ENCODE peak calls at places on chromosome X, in ten cellular contexts. D, R, G, A, B, X, C, Z, L and W are unnamed samples.

GRCh38 chrX:43741843-43742573 is 85.9 kb downstream of the MAOA start:
- DNase-seq in D (no peak), X (peak), R (no peak), C (no peak), L (no peak), A (no peak), G (no peak), Z (peak), B (no peak), W (no peak)

GRCh38 chrX:41661366-41662095 is 27.2 kb upstream of the GPR34 start:
- DNase-seq in L (no peak), X (peak), A (no peak), B (no peak), G (no peak), Z (peak), D (no peak), R (no peak), C (peak), W (no peak)

GRCh38 chrX:47587091-47587891 is 5.1 kb downstream of the TIMP1 start:
- DNase-seq in Z (no peak), G (no peak), L (no peak), R (no peak), A (no peak), D (no peak), X (peak), C (no peak), B (no peak), W (no peak)

GRCh38 chrX:109840585-109840984 is 107.5 kb upstream of the ACSL4 start:
- DNase-seq in G (no peak), B (peak), D (no peak), R (no peak), A (no peak), L (peak), C (no peak), X (peak), Z (peak), W (peak)

GRCh38 chrX:131405497-131405896 is 116.4 kb upstream of the IGSF1 start:
- DNase-seq in R (no peak), G (no peak), A (no peak), C (no peak), Z (no peak), B (peak), D (no peak), X (no peak), L (no peak), W (no peak)

GRCh38 chrX:17922303-17922702 is 61.2 kb upstream of the RAI2 start:
- DNase-seq in A (no peak), R (no peak), G (no peak), D (no peak), L (no peak), B (no peak), C (no peak), Z (no peak), X (no peak), W (no peak)

GRCh38 chrX:47645530-47645929 is 4.8 kb downstream of the ELK1 start:
- DNase-seq in B (no peak), Z (peak), A (no peak), X (no peak), D (no peak), G (no peak), R (no peak), C (no peak), L (no peak), W (no peak)

GRCh38 chrX:2614911-2615310 is 76.2 kb upstream of the CD99 start:
- DNase-seq in C (no peak), G (no peak), A (no peak), B (peak), R (no peak), D (no peak), X (peak), L (peak), Z (peak), W (peak)

GRCh38 chrX:36684053-36684452 is 324.1 kb upstream of the FAM47C start:
- DNase-seq in D (no peak), G (no peak), B (peak), X (no peak), A (no peak), Z (no peak), C (no peak), R (no peak), L (no peak), W (no peak)

GRCh38 chrX:150207733-150208132 is 155.4 kb upstream of the MAMLD1 start:
- DNase-seq in G (no peak), L (no peak), A (no peak), X (no peak), R (no peak), C (no peak), Z (no peak), D (no peak), B (no peak), W (no peak)

GRCh38 chrX:9466711-9467110 is 1.9 kb downstream of the TBL1X start:
- DNase-seq in R (no peak), D (no peak), X (peak), Z (no peak), C (no peak), A (no peak), B (no peak), G (no peak), L (no peak), W (no peak)

GRCh38 chrX:101904996-101905395 is 26.8 kb downstream of the ZMAT1 start:
- DNase-seq in Z (no peak), R (no peak), A (no peak), D (no peak), G (no peak), L (no peak), X (no peak), B (no peak), C (no peak), W (no peak)

GRCh38 chrX:111869639-111870034 is 6.3 kb upstream of the TRPC5OS start:
- DNase-seq in X (peak), L (peak), D (no peak), Z (peak), G (no peak), A (no peak), R (no peak), C (peak), B (peak), W (peak)

GRCh38 chrX:6777211-6778002 is 242.5 kb upstream of the VCX3A start:
- DNase-seq in L (no peak), B (no peak), C (no peak), A (no peak), Z (no peak), D (no peak), G (no peak), R (no peak), X (no peak), W (no peak)

GRCh38 chrX:130778773-130779172 is 124.2 kb downstream of the ENOX2 start:
- DNase-seq in G (no peak), A (no peak), D (no peak), Z (no peak), C (no peak), R (no peak), X (peak), L (no peak), B (no peak), W (no peak)

GRCh38 chrX:68703369-68703768 is 55.9 kb downstream of the STARD8 start:
- DNase-seq in D (peak), L (no peak), R (peak), A (no peak), X (no peak), G (no peak), C (no peak), B (peak), Z (no peak), W (no peak)

GRCh38 chrX:18075603-18076002 is 145.1 kb downstream of the BEND2 start:
- DNase-seq in R (no peak), L (no peak), Z (no peak), C (no peak), A (no peak), X (no peak), D (no peak), G (no peak), B (peak), W (no peak)

GRCh38 chrX:12245650-12246645 is 107.7 kb downstream of the FRMPD4 start:
- DNase-seq in Z (peak), G (no peak), C (no peak), R (no peak), A (no peak), B (peak), D (no peak), L (no peak), X (peak), W (peak)

GRCh38 chrX:21373637-21374162 is 518 bp upstream of the CNKSR2 start:
- DNase-seq in B (peak), L (no peak), G (peak), R (peak), C (peak), X (peak), Z (no peak), A (peak), D (peak), W (no peak)

GRCh38 chrX:42289492-42290385 is 366.4 kb upstream of the CASK start:
- DNase-seq in B (no peak), L (no peak), X (no peak), A (no peak), Z (no peak), D (no peak), C (no peak), G (no peak), R (no peak), W (no peak)

GRCh38 chrX:10156199-10157031 is at the start of gene CLCN4:
- DNase-seq in B (peak), G (no peak), A (peak), D (peak), C (peak), R (peak), X (peak), L (peak), Z (peak), W (peak)

GRCh38 chrX:106286053-106286650 is 118.0 kb downstream of the PWWP3B start:
- DNase-seq in R (no peak), Z (peak), B (peak), X (no peak), C (no peak), G (no peak), A (no peak), D (no peak), L (no peak), W (peak)

GRCh38 chrX:37684426-37684825 is 1.2 kb upstream of the XK start:
- DNase-seq in Z (no peak), G (no peak), L (peak), X (no peak), B (no peak), D (no peak), R (no peak), A (no peak), C (no peak), W (no peak)

GRCh38 chrX:9846631-9847030 is 60.4 kb downstream of the SHROOM2 start:
- DNase-seq in R (no peak), L (no peak), X (peak), C (no peak), D (no peak), Z (no peak), G (no peak), B (no peak), A (no peak), W (no peak)

DNA sequence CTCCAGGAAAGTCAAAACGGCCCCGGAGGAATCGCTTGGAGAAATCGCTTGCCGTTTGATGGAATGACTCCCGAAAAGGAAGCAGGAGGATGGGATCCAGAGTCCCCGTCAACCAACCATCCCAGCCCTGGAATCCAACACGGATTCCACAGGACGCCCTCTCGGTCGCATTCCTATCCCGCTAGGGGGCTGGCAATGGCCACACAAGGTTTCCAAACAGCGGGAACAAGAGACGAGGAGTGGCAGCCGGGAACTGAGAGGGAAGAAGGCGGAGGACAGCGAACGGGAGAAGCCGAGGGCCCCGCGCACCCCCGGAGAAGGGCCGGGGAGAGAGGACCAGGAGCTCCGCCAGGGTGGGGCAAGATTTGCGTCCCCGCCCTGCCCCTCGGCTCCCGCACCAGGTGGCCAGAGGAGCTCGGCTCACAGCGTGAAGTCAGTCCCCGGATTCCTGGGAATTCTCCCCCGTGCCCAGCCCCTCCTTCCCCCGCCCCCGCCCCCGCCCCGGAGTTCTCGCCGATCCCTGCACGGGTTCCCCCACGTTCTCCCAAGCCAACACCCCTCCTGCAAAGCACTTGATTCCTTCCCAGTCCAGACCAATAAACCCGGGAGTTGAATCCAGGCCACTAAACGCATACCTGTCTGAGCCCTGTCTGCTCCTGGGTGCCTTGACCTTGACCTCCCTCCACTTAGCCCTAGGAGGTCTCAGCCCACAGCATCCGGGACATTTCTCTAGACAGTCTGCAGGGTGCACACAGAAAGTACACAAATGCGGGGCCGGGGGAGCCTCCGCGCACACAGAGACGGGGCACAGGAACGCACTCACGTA is 1.4 kb downstream of the PDZD4 start:
- DNase-seq in G (no peak), X (peak), L (no peak), R (no peak), D (no peak), C (peak), Z (peak), A (no peak), B (peak), W (no peak)
- H3K4me3 ChIP-seq in G (peak), X (no peak), L (no peak), R (peak), D (peak), C (peak), Z (peak), A (no peak), B (peak), W (no peak)

GRCh38 chrX:116009871-116010710 is 160.5 kb upstream of the AGTR2 start:
- DNase-seq in G (no peak), R (peak), Z (no peak), C (no peak), D (peak), L (no peak), X (no peak), B (peak), A (peak), W (no peak)
- H3K4me3 ChIP-seq in G (no peak), R (no peak), Z (no peak), C (no peak), D (no peak), L (no peak), X (no peak), B (no peak), A (no peak), W (no peak)

GRCh38 chrX:34053931-34054330 is 78.2 kb downstream of the FAM47A start:
- DNase-seq in X (no peak), L (no peak), G (no peak), B (peak), D (no peak), Z (no peak), C (no peak), R (no peak), A (no peak), W (no peak)
- H3K4me3 ChIP-seq in X (no peak), L (no peak), G (no peak), B (no peak), D (no peak), Z (no peak), C (no peak), R (no peak), A (no peak), W (no peak)

GRCh38 chrX:56232221-56233082 is at the start of gene KLF8:
- DNase-seq in L (no peak), A (peak), B (peak), G (peak), D (peak), C (no peak), Z (peak), X (peak), R (peak), W (no peak)
- H3K4me3 ChIP-seq in L (peak), A (no peak), B (peak), G (peak), D (peak), C (no peak), Z (peak), X (peak), R (peak), W (no peak)

GRCh38 chrX:40145670-40146470 is 48.1 kb upstream of the BCOR start:
- DNase-seq in D (no peak), C (no peak), X (peak), Z (no peak), R (no peak), L (no peak), A (peak), G (no peak), B (no peak), W (no peak)
- H3K4me3 ChIP-seq in D (peak), C (peak), X (peak), Z (peak), R (peak), L (peak), A (no peak), G (peak), B (no peak), W (peak)